ENCODE peak calls at places on chromosome 5, in four cellular contexts. One of them, this sample, is unnamed. For H3K9me2, the result is how much of the 10 kb centered on the place peaks cover.

GRCh38 chr5:56048124-56048523 is 53.4 kb upstream of the IL6ST start:
- DNase-seq in HCT116: no peak
- DNase-seq in hepatocyte: no peak
- DNase-seq in OCI-LY7: no peak
- DNase-seq in this sample: no peak

GRCh38 chr5:34703767-34704324 is 47.7 kb downstream of the RAI14 start:
- DNase-seq in HCT116: no peak
- DNase-seq in hepatocyte: no peak
- DNase-seq in OCI-LY7: no peak
- DNase-seq in this sample: no peak

GRCh38 chr5:112350626-112351025 is 68.5 kb downstream of the EPB41L4A start:
- DNase-seq in HCT116: no peak
- DNase-seq in hepatocyte: no peak
- DNase-seq in OCI-LY7: no peak
- DNase-seq in this sample: no peak

GRCh38 chr5:119179857-119180641 is 109.2 kb downstream of the DMXL1 start:
- DNase-seq in HCT116: no peak
- DNase-seq in hepatocyte: no peak
- DNase-seq in OCI-LY7: no peak
- DNase-seq in this sample: peak

GRCh38 chr5:107955321-107955720 is 284.6 kb upstream of the EFNA5 start:
- DNase-seq in HCT116: no peak
- DNase-seq in hepatocyte: no peak
- DNase-seq in OCI-LY7: no peak
- DNase-seq in this sample: no peak

GRCh38 chr5:59709833-59710232 is 183.7 kb downstream of the PDE4D start:
- DNase-seq in HCT116: no peak
- DNase-seq in hepatocyte: peak
- DNase-seq in OCI-LY7: no peak
- DNase-seq in this sample: no peak

GRCh38 chr5:100913298-100913697 is 10.2 kb upstream of the ST8SIA4 start:
- DNase-seq in HCT116: no peak
- DNase-seq in hepatocyte: no peak
- DNase-seq in OCI-LY7: no peak
- DNase-seq in this sample: no peak

GRCh38 chr5:54186912-54187445 is 123.4 kb downstream of the ARL15 start:
- DNase-seq in HCT116: no peak
- DNase-seq in hepatocyte: no peak
- DNase-seq in OCI-LY7: no peak
- DNase-seq in this sample: no peak

GRCh38 chr5:90015584-90016018 is 394.0 kb downstream of the CETN3 start:
- DNase-seq in HCT116: no peak
- DNase-seq in hepatocyte: peak
- DNase-seq in OCI-LY7: no peak
- DNase-seq in this sample: no peak

GRCh38 chr5:157651623-157652376 is 438 bp downstream of the SOX30 start:
- DNase-seq in HCT116: no peak
- DNase-seq in hepatocyte: no peak
- DNase-seq in OCI-LY7: no peak
- DNase-seq in this sample: peak

DNA sequence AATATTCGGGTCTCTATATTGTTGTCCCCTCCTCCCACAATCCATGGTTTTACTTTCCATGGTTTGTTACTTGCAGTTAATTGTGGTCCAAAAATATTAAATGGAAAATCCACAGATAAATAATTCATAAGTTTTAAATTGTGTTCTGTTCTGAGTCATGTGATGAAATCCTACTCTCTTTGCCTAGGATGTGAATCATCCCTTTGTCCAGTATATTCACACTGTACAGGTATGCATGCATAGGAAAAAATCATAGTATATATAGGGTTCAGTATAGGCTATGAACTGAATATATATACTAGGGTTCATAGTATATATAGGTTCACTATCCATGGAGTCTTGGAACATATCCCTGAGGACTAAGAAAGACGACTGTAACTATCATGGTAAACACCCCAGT is 19.6 kb downstream of the INSYN2B start:
- DNase-seq in HCT116: no peak
- DNase-seq in hepatocyte: no peak
- DNase-seq in OCI-LY7: no peak
- DNase-seq in this sample: no peak
- H3K4me2 ChIP-seq in HCT116: no peak
- H3K4me2 ChIP-seq in hepatocyte: no peak
- H3K4me2 ChIP-seq in OCI-LY7: no peak
- H3K4me2 ChIP-seq in this sample: no peak

GRCh38 chr5:77255617-77256016 is 45.1 kb downstream of the PDE8B start:
- DNase-seq in HCT116: no peak
- DNase-seq in hepatocyte: no peak
- DNase-seq in OCI-LY7: no peak
- DNase-seq in this sample: no peak
- H3K9me2 ChIP-seq in HCT116: under half
- H3K9me2 ChIP-seq in hepatocyte: under half
- H3K9me2 ChIP-seq in OCI-LY7: under half
- H3K9me2 ChIP-seq in this sample: under half

GRCh38 chr5:171697591-171698102 is 88.0 kb upstream of the SMIM23 start:
- DNase-seq in HCT116: no peak
- DNase-seq in hepatocyte: no peak
- DNase-seq in OCI-LY7: no peak
- DNase-seq in this sample: no peak

GRCh38 chr5:171701138-171701537 is 84.5 kb upstream of the SMIM23 start:
- DNase-seq in HCT116: no peak
- DNase-seq in hepatocyte: peak
- DNase-seq in OCI-LY7: no peak
- DNase-seq in this sample: no peak

GRCh38 chr5:171703116-171703515 is 82.5 kb upstream of the SMIM23 start:
- DNase-seq in HCT116: no peak
- DNase-seq in hepatocyte: no peak
- DNase-seq in OCI-LY7: no peak
- DNase-seq in this sample: no peak

GRCh38 chr5:171702391-171702790 is 83.2 kb upstream of the SMIM23 start:
- DNase-seq in HCT116: no peak
- DNase-seq in hepatocyte: no peak
- DNase-seq in OCI-LY7: no peak
- DNase-seq in this sample: no peak

GRCh38 chr5:171700331-171700935 is 85.2 kb upstream of the SMIM23 start:
- DNase-seq in HCT116: no peak
- DNase-seq in hepatocyte: no peak
- DNase-seq in OCI-LY7: no peak
- DNase-seq in this sample: no peak
- H2AFZ ChIP-seq in HCT116: no peak
- H2AFZ ChIP-seq in hepatocyte: no peak
- H2AFZ ChIP-seq in OCI-LY7: no peak
- H2AFZ ChIP-seq in this sample: no peak

DNA sequence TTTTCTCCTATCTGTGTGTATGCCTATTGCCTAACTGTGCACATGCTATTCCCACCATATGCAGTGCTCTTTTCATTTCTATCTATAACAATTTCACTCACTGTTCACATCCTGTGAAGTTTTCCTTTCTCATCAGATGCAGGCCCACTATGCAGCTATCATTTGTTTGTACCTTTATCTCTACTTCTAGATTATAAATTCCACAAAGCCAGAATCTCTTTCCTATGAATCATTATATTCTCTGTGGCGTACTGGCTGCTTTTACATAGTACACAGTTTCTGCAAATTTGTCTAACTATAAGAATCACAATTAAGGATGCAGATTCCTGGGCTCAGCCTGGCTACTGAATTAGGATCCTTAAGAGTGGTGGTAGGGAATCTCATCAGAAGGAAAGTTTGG is 600.8 kb upstream of the ARRDC3 start:
- DNase-seq in HCT116: no peak
- DNase-seq in hepatocyte: no peak
- DNase-seq in OCI-LY7: no peak
- DNase-seq in this sample: no peak
- H3K4me2 ChIP-seq in HCT116: no peak
- H3K4me2 ChIP-seq in hepatocyte: no peak
- H3K4me2 ChIP-seq in OCI-LY7: no peak
- H3K4me2 ChIP-seq in this sample: no peak

GRCh38 chr5:43560128-43560527 is 3.3 kb upstream of the PAIP1 start:
- DNase-seq in HCT116: no peak
- DNase-seq in hepatocyte: no peak
- DNase-seq in OCI-LY7: no peak
- DNase-seq in this sample: peak
- H3K9me2 ChIP-seq in HCT116: under half
- H3K9me2 ChIP-seq in hepatocyte: under half
- H3K9me2 ChIP-seq in OCI-LY7: under half
- H3K9me2 ChIP-seq in this sample: under half

DNA sequence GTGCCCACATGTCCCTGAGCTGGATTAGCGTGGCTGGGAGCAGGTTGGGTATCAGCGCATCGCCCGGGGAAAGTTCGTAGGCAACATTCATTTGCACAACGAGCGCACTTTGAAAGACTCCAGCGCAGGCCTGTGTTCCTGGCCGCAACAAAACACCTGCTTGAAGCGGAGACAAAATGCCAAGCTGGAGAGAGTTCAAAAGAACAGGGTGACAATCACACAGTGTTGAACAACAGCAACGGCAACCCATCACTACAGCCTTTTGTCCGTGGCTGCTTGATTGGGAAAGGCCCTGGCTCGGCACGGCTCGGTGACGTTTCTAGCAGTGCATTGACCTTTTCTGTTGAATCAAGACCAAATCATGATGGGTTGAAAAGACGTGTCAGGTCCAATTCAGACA is 336.3 kb downstream of the IRX1 start:
- DNase-seq in HCT116: no peak
- DNase-seq in hepatocyte: no peak
- DNase-seq in OCI-LY7: no peak
- DNase-seq in this sample: no peak
- H2AFZ ChIP-seq in HCT116: no peak
- H2AFZ ChIP-seq in hepatocyte: no peak
- H2AFZ ChIP-seq in OCI-LY7: no peak
- H2AFZ ChIP-seq in this sample: no peak

This sample was measured in Karpas-422.